ENCODE peak calls at places on chromosomes 7 and 10, in six cellular contexts. Z is uterus, G is IMR-90, M is tibial nerve, H is heart left ventricle, O is suprapubic skin. R is an unnamed sample.

GRCh38 chr7:151115836-151116418 is 29.7 kb downstream of the AGAP3 start:
- DNase-seq in G (no peak), O (no peak), M (no peak), Z (no peak), H (no peak), R (no peak)

GRCh38 chr10:4205113-4205512 is 420.1 kb upstream of the KLF6 start:
- DNase-seq in O (no peak), G (no peak), Z (no peak), H (no peak), M (no peak), R (no peak)

GRCh38 chr10:124997246-124997790 is 55.4 kb downstream of the ZRANB1 start:
- DNase-seq in H (no peak), M (no peak), G (no peak), O (no peak), Z (no peak), R (no peak)

GRCh38 chr10:73807471-73807870 is 3.9 kb downstream of the NDST2 start:
- DNase-seq in O (no peak), M (no peak), H (no peak), Z (no peak), G (no peak), R (no peak)

GRCh38 chr10:104784452-104784851 is 143.4 kb downstream of the SORCS3 start:
- DNase-seq in M (no peak), Z (no peak), O (no peak), G (no peak), H (no peak), R (no peak)

GRCh38 chr10:123156091-123156490 is 1.9 kb downstream of the BUB3 start:
- DNase-seq in M (no peak), Z (no peak), G (peak), O (no peak), H (no peak), R (no peak)

GRCh38 chr7:6588566-6588965 is 1.3 kb upstream of the INTS15 start:
- DNase-seq in G (no peak), H (no peak), O (no peak), Z (no peak), M (no peak), R (no peak)

GRCh38 chr7:6271091-6271658 is 1.2 kb downstream of the CYTH3 start:
- DNase-seq in G (peak), O (no peak), H (peak), M (peak), Z (peak), R (no peak)

GRCh38 chr7:33671521-33672262 is 233.6 kb upstream of the BMPER start:
- DNase-seq in O (no peak), M (no peak), G (no peak), H (no peak), Z (no peak), R (no peak)

GRCh38 chr7:36096460-36097095 is 56.5 kb upstream of the EEPD1 start:
- DNase-seq in G (no peak), Z (no peak), O (no peak), H (no peak), M (no peak), R (no peak)

GRCh38 chr10:115747811-115748210 is 525.2 kb downstream of the GFRA1 start:
- DNase-seq in Z (no peak), H (no peak), G (no peak), M (no peak), O (no peak), R (no peak)

GRCh38 chr7:141754939-141755338 is 9.0 kb upstream of the TAS2R3 start:
- DNase-seq in G (no peak), M (no peak), Z (no peak), H (no peak), O (no peak), R (no peak)

GRCh38 chr10:44362866-44363711 is 21.8 kb downstream of the CXCL12 start:
- DNase-seq in M (no peak), H (no peak), G (no peak), Z (no peak), O (no peak), R (no peak)

GRCh38 chr7:27110977-27111752 is 8.7 kb upstream of the HOXA2 start:
- DNase-seq in M (peak), G (peak), Z (peak), O (no peak), H (no peak), R (no peak)

GRCh38 chr7:108012499-108013430 is 9.8 kb upstream of the LAMB1 start:
- DNase-seq in M (no peak), O (no peak), G (peak), Z (no peak), H (no peak), R (no peak)

GRCh38 chr10:67385566-67385965 is 310.4 kb downstream of the CTNNA3 start:
- DNase-seq in H (no peak), M (no peak), Z (no peak), G (no peak), O (no peak), R (no peak)

GRCh38 chr7:30141405-30142045 is 6.7 kb downstream of the MTURN start:
- DNase-seq in M (no peak), O (no peak), G (no peak), H (no peak), Z (no peak), R (no peak)

GRCh38 chr7:23473848-23474097 is 3.5 kb upstream of the IGF2BP3 start:
- DNase-seq in G (no peak), Z (no peak), M (no peak), O (no peak), H (no peak), R (no peak)

GRCh38 chr7:103524042-103524907 is 78.3 kb upstream of the SLC26A5 start:
- DNase-seq in O (no peak), M (no peak), H (no peak), Z (no peak), G (peak), R (no peak)

GRCh38 chr10:127036987-127037386 is 131.8 kb downstream of the DOCK1 start:
- DNase-seq in M (no peak), Z (no peak), O (no peak), H (no peak), G (no peak), R (no peak)

GRCh38 chr10:132400547-132401151 is 3.6 kb downstream of the PWWP2B start:
- DNase-seq in M (no peak), G (no peak), Z (no peak), O (no peak), H (peak), R (no peak)

GRCh38 chr10:33421789-33422188 is 87.3 kb upstream of the NRP1 start:
- DNase-seq in O (no peak), M (peak), G (peak), Z (peak), H (no peak), R (no peak)

GRCh38 chr10:2964632-2965296 is 102.6 kb upstream of the PFKP start:
- DNase-seq in Z (no peak), G (no peak), H (no peak), M (no peak), O (no peak), R (no peak)

GRCh38 chr10:77195101-77195500 is 442.5 kb downstream of the KCNMA1 start:
- DNase-seq in M (no peak), H (no peak), O (no peak), Z (peak), G (peak), R (no peak)

GRCh38 chr10:79274279-79275104 is 72.8 kb upstream of the PPIF start:
- DNase-seq in H (peak), Z (peak), M (peak), G (no peak), O (peak), R (no peak)

GRCh38 chr10:20254078-20254477 is 437.8 kb downstream of the PLXDC2 start:
- DNase-seq in M (peak), Z (peak), G (peak), O (no peak), H (no peak), R (no peak)

GRCh38 chr10:553233-553632 is 136.2 kb downstream of the DIP2C start:
- DNase-seq in O (no peak), M (no peak), G (no peak), H (no peak), Z (no peak), R (no peak)

GRCh38 chr7:75892634-75893272 is 13.9 kb downstream of the RHBDD2 start:
- DNase-seq in M (peak), O (peak), G (peak), Z (peak), H (peak), R (no peak)

GRCh38 chr7:149883049-149883439 is 9.3 kb downstream of the ATP6V0E2 start:
- DNase-seq in O (no peak), G (no peak), Z (peak), H (no peak), M (no peak), R (no peak)

GRCh38 chr10:12068467-12069269 is at the start of gene DHTKD1:
- DNase-seq in O (peak), Z (peak), G (peak), M (peak), H (peak), R (peak)
- TF ChIP-seq POLR2A in O (no peak), Z (peak), G (peak), M (peak), H (peak), R (peak)

GRCh38 chr7:155296788-155297516 is 726 bp upstream of the INSIG1 start:
- DNase-seq in Z (peak), H (peak), M (no peak), G (peak), O (peak), R (no peak)
- TF ChIP-seq POLR2A in Z (no peak), H (no peak), M (no peak), G (peak), O (no peak), R (no peak)

DNA sequence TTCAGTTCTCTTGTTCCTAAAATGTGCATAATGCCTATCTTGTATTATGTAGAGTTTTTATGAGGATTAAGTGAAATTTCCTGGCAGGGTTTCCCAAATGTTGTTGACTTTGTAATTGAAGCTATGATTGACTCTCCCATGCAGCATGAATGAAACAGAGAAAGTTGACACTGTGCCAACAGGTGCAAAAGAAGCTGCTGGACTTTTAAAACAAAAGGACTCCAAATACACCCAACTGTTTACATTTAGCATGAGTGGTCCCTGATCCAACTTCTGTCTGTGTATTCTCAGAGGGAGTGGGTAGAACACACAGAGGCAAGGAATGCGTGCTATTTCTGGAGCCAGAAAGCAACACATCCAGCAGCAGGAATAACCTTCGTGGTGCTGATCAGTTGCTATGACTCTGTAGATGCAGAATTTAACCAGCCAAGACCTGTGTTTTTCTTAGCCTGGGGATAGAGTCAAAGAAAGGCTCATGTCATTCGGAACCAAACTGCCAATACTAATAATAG is 14.4 kb upstream of the RBM20 start:
- DNase-seq in O (no peak), Z (no peak), H (no peak), M (no peak), G (peak), R (no peak)
- TF ChIP-seq POLR2A in O (no peak), Z (no peak), H (no peak), M (no peak), G (no peak), R (no peak)

DNA sequence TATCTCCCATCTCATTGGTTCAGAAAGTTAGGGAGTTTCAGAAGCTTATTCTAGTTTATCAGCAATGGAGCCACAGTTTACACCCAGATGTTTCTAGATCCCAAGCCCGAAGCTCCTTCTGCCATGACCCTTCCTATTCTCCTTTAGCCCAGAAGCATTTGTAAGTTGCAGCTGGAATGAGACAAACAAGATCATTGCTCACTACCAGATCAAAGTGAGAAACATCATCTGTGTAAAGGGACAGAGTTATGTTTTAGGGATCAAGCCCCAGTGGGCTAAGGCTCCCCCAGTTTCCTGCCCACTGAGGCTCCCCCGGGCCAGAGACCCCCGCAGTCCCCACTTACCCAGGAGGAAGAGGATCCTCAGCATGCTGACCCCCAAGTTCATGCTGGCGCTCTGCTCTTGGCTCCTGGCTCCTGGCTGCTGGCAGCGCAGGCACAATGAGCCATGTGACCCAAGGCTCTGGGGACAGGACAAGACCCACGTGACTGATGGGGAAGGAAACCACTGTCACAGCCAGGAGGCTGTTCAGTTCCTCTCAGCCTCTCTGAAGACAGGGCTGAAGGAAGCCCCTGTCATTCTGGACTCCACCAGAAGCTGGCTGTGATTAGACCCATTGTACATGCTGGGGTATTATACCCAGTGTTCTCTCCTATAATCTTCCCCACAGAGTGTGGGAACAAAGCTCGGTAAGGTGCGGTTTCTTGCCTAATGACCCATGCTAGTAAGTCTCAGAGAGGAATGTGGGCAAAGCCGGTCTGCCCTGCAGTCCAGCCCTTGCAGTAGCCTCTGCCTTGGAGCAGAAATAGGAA is at the start of gene TMEM273:
- DNase-seq in G (no peak), M (peak), O (peak), Z (peak), H (peak), R (no peak)
- TF ChIP-seq POLR2A in G (no peak), M (no peak), O (no peak), Z (peak), H (peak), R (no peak)

DNA sequence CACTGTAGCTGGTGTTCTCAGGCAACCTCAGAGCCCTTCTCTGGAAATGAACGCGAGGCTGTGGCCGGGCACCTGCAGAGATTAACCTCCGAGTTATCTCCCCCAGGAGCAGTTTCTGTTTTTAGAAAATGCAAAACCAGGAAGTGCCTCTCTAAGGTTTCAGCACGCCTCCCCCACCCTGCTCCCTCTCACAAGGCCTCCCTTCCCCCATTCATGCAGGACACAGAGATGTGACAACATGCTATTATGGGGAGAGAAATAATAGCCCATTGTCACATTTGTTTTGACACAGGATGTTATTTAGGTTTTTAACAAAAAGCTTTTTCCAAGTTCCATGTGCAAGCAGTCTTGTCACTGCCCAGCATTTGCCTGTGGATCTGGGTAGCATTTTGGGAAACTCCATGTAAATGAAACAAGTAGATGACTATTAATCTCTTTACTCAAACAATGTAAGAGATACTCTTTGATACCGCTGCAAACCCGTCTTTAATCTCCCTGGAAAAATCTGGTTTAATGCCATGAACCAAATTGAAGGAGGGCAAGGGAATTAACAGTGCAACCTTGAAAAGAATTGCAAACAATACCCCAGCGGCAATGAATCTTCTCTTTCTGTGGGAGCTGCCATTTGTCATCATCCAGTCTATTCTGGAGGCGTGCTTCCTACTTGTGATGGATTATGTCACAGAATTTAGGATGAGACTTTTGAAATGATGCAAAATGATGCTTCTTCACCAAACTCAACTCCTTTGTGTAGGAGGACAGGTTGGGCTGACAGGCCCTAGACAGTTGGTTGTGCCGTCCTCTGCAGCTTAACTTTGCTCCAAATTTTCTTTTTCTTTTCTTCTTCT is 86.5 kb upstream of the NMT2 start:
- DNase-seq in O (no peak), H (no peak), M (peak), Z (no peak), G (no peak), R (no peak)
- TF ChIP-seq POLR2A in O (no peak), H (no peak), M (no peak), Z (no peak), G (no peak), R (no peak)

GRCh38 chr7:93231264-93231663 is 902 bp upstream of the VPS50 start:
- DNase-seq in Z (no peak), M (no peak), H (no peak), O (no peak), G (no peak), R (no peak)

GRCh38 chr7:93228302-93228701 is 2.0 kb upstream of the HEPACAM2 start:
- DNase-seq in O (no peak), H (no peak), M (no peak), Z (no peak), G (peak), R (no peak)

GRCh38 chr7:93226310-93226709 is at the start of gene HEPACAM2:
- DNase-seq in G (no peak), M (no peak), O (no peak), H (no peak), Z (no peak), R (no peak)

GRCh38 chr7:93232673-93233018 is 480 bp downstream of the VPS50 start:
- DNase-seq in H (no peak), G (no peak), Z (no peak), M (no peak), O (no peak), R (no peak)

GRCh38 chr7:93231799-93232672 is at the start of gene VPS50:
- DNase-seq in G (peak), O (peak), M (peak), Z (peak), H (peak), R (peak)
- TF ChIP-seq POLR2A in G (no peak), O (no peak), M (no peak), Z (peak), H (peak), R (peak)

GRCh38 chr7:47833211-47833610 is 115.1 kb downstream of the PKD1L1 start:
- DNase-seq in H (no peak), G (no peak), O (no peak), M (no peak), Z (no peak), R (peak)

GRCh38 chr7:47830015-47830414 is 118.3 kb downstream of the PKD1L1 start:
- DNase-seq in Z (no peak), H (no peak), O (no peak), M (no peak), G (no peak), R (peak)

GRCh38 chr7:47836080-47836479 is 112.2 kb downstream of the PKD1L1 start:
- DNase-seq in H (no peak), O (no peak), M (no peak), G (no peak), Z (no peak), R (no peak)

GRCh38 chr7:47827886-47828285 is 120.4 kb downstream of the PKD1L1 start:
- DNase-seq in H (no peak), Z (no peak), M (no peak), G (no peak), O (no peak), R (no peak)

GRCh38 chr7:47832105-47832715 is 116.1 kb downstream of the PKD1L1 start:
- DNase-seq in Z (no peak), O (no peak), M (no peak), H (no peak), G (no peak), R (no peak)
- TF ChIP-seq POLR2A in Z (no peak), O (no peak), M (no peak), H (no peak), G (no peak), R (no peak)

GRCh38 chr7:144824360-144824759 is 11.5 kb downstream of the TPK1 start:
- DNase-seq in M (no peak), O (no peak), Z (no peak), G (peak), H (no peak), R (no peak)
- TF ChIP-seq POLR2A in M (no peak), O (no peak), Z (no peak), G (no peak), H (no peak), R (no peak)

GRCh38 chr7:105488219-105488571 is 33.9 kb downstream of the PUS7 start:
- DNase-seq in H (no peak), Z (no peak), O (no peak), G (no peak), M (no peak), R (no peak)

GRCh38 chr7:105493196-105493927 is 28.7 kb downstream of the PUS7 start:
- DNase-seq in Z (no peak), M (no peak), G (peak), H (no peak), O (no peak), R (no peak)

GRCh38 chr7:105489409-105489808 is 32.7 kb downstream of the PUS7 start:
- DNase-seq in O (no peak), G (no peak), M (no peak), Z (no peak), H (no peak), R (no peak)

GRCh38 chr7:105487559-105488218 is 34.4 kb downstream of the PUS7 start:
- DNase-seq in O (no peak), G (peak), H (no peak), M (no peak), Z (no peak), R (no peak)
- TF ChIP-seq POLR2A in O (no peak), G (no peak), H (peak), M (no peak), Z (no peak), R (no peak)

GRCh38 chr7:3436746-3437145 is 135.7 kb downstream of the SDK1 start:
- DNase-seq in O (no peak), M (no peak), G (peak), H (no peak), Z (no peak), R (no peak)
- TF ChIP-seq POLR2A in O (no peak), M (no peak), G (peak), H (no peak), Z (no peak), R (no peak)